ENCODE peak calls at places on chromosomes 12 and 14, in six cellular contexts. R is fibroblast of pulmonary artery; G is HuH-7.5; Z is M059J; Q is spleen; V is naive thymus-derived CD8-positive, alpha-beta T cell. X is an unnamed sample.

GRCh38 chr14:25841226-25841625 is 756.6 kb downstream of the NOVA1 start:
- DNase-seq in Q (no peak), Z (no peak), G (no peak), V (no peak), R (no peak), X (no peak)

GRCh38 chr12:104482113-104482512 is 25.4 kb downstream of the CHST11 start:
- DNase-seq in Q (no peak), V (no peak), G (no peak), Z (no peak), R (no peak), X (no peak)

GRCh38 chr12:60197589-60197988 is 601.8 kb downstream of the SLC16A7 start:
- DNase-seq in R (peak), Z (peak), Q (no peak), V (no peak), G (no peak), X (no peak)

GRCh38 chr12:76820888-76821482 is 57.1 kb downstream of the ZDHHC17 start:
- DNase-seq in G (peak), V (no peak), R (peak), Q (no peak), Z (peak), X (no peak)

GRCh38 chr14:89432226-89432625 is 15.2 kb upstream of the FOXN3 start:
- DNase-seq in V (no peak), Q (no peak), R (no peak), Z (no peak), G (no peak), X (no peak)

GRCh38 chr12:5232291-5232690 is 188.6 kb downstream of the KCNA5 start:
- DNase-seq in Z (peak), G (no peak), V (no peak), R (no peak), Q (no peak), X (no peak)

GRCh38 chr12:124568431-124569374 is 1.3 kb upstream of the NCOR2 start:
- DNase-seq in R (peak), G (no peak), Q (no peak), V (no peak), Z (peak), X (peak)

GRCh38 chr12:46963977-46964376 is 115.4 kb upstream of the PCED1B start:
- DNase-seq in R (peak), G (no peak), V (no peak), Z (peak), Q (no peak), X (no peak)

GRCh38 chr12:67916266-67916970 is 72.8 kb upstream of the IFNG-AS1 start:
- DNase-seq in Q (no peak), R (no peak), V (no peak), G (no peak), Z (no peak), X (no peak)

GRCh38 chr12:18696971-18697602 is 40.7 kb downstream of the PLCZ1 start:
- DNase-seq in R (peak), G (no peak), V (no peak), Z (peak), Q (no peak), X (no peak)

GRCh38 chr12:124369055-124369900 is 74.4 kb downstream of the RFLNA start:
- DNase-seq in V (no peak), R (peak), G (no peak), Q (peak), Z (peak), X (peak)

X was measured in occipital lobe.